ENCODE peak calls at places on chromosomes 16 and 17, in nine cellular contexts. R, F, X, P, L, Q, E, D and Y are unnamed samples.

GRCh38 chr16:55542459-55543082 is 23.9 kb upstream of the CAPNS2 start:
- DNase-seq in R (no peak), F (peak), X (no peak), P (no peak), L (no peak), Q (peak), E (no peak), D (no peak), Y (no peak)

GRCh38 chr16:89577055-89577759 is 1.6 kb downstream of the CPNE7 start:
- DNase-seq in R (no peak), F (no peak), X (no peak), P (no peak), L (no peak), Q (no peak), E (no peak), D (no peak), Y (no peak)

GRCh38 chr16:24525970-24526559 is 13.3 kb upstream of the RBBP6 start:
- DNase-seq in R (no peak), F (no peak), X (no peak), P (no peak), L (no peak), Q (peak), E (peak), D (no peak), Y (no peak)

GRCh38 chr17:59165933-59166342 is 10.4 kb downstream of the PRR11 start:
- DNase-seq in R (peak), F (peak), X (no peak), P (peak), L (peak), Q (peak), E (peak), D (peak), Y (no peak)

GRCh38 chr16:2748757-2749455 is 3.5 kb upstream of the SRRM2 start:
- DNase-seq in R (no peak), F (no peak), X (no peak), P (no peak), L (no peak), Q (no peak), E (no peak), D (no peak), Y (no peak)

GRCh38 chr17:71110326-71110725 is 941.0 kb downstream of the KCNJ2 start:
- DNase-seq in R (no peak), F (no peak), X (no peak), P (no peak), L (no peak), Q (no peak), E (no peak), D (no peak), Y (no peak)

GRCh38 chr16:55297910-55298175 is 26.2 kb upstream of the IRX6 start:
- DNase-seq in R (no peak), F (no peak), X (no peak), P (no peak), L (no peak), Q (no peak), E (no peak), D (no peak), Y (no peak)

GRCh38 chr16:22188595-22189442 is 17.3 kb upstream of the EEF2K start:
- DNase-seq in R (peak), F (peak), X (peak), P (peak), L (peak), Q (peak), E (peak), D (peak), Y (peak)

GRCh38 chr17:38905375-38905774 is 20.0 kb upstream of the LASP1NB start:
- DNase-seq in R (no peak), F (no peak), X (no peak), P (no peak), L (no peak), Q (no peak), E (no peak), D (no peak), Y (no peak)

GRCh38 chr16:31301708-31302400 is 42.1 kb downstream of the ITGAM start:
- DNase-seq in R (no peak), F (no peak), X (no peak), P (no peak), L (no peak), Q (peak), E (no peak), D (no peak), Y (no peak)

GRCh38 chr17:76417499-76418143 is 33.2 kb downstream of the SPHK1 start:
- DNase-seq in R (no peak), F (no peak), X (no peak), P (no peak), L (no peak), Q (no peak), E (peak), D (no peak), Y (no peak)

GRCh38 chr17:81814748-81815645 is 11.0 kb downstream of the GCGR start:
- DNase-seq in R (no peak), F (no peak), X (no peak), P (no peak), L (no peak), Q (no peak), E (no peak), D (no peak), Y (no peak)

GRCh38 chr17:28720247-28720996 is 637 bp downstream of the RPL23A start:
- DNase-seq in R (no peak), F (no peak), X (no peak), P (no peak), L (peak), Q (no peak), E (no peak), D (peak), Y (no peak)

GRCh38 chr16:85535352-85536072 is 77.6 kb upstream of the GSE1 start:
- DNase-seq in R (no peak), F (no peak), X (no peak), P (no peak), L (no peak), Q (no peak), E (peak), D (no peak), Y (no peak)

GRCh38 chr17:81230043-81230820 is 7.5 kb upstream of the CEP131 start:
- DNase-seq in R (no peak), F (no peak), X (no peak), P (no peak), L (no peak), Q (no peak), E (no peak), D (peak), Y (no peak)

GRCh38 chr17:17740627-17741237 is 59.5 kb downstream of the RAI1 start:
- DNase-seq in R (no peak), F (no peak), X (no peak), P (no peak), L (peak), Q (no peak), E (no peak), D (peak), Y (no peak)

GRCh38 chr16:65994305-65994704 is 372.2 kb upstream of the CDH5 start:
- DNase-seq in R (no peak), F (no peak), X (no peak), P (no peak), L (no peak), Q (no peak), E (no peak), D (no peak), Y (no peak)

GRCh38 chr16:72189865-72190371 is 18.0 kb upstream of the PMFBP1 start:
- DNase-seq in R (no peak), F (peak), X (no peak), P (no peak), L (no peak), Q (peak), E (peak), D (no peak), Y (peak)

GRCh38 chr17:246226-246625 is 64.8 kb upstream of the DOC2B start:
- DNase-seq in R (no peak), F (no peak), X (no peak), P (no peak), L (no peak), Q (no peak), E (no peak), D (no peak), Y (peak)

GRCh38 chr17:37696366-37696765 is 48.5 kb downstream of the HNF1B start:
- DNase-seq in R (no peak), F (no peak), X (no peak), P (no peak), L (no peak), Q (no peak), E (no peak), D (no peak), Y (no peak)

GRCh38 chr17:51372345-51373004 is 112.1 kb downstream of the UTP18 start:
- DNase-seq in R (no peak), F (no peak), X (no peak), P (no peak), L (peak), Q (peak), E (no peak), D (peak), Y (peak)

GRCh38 chr16:81608515-81609209 is 164.1 kb downstream of the CMIP start:
- DNase-seq in R (no peak), F (no peak), X (no peak), P (no peak), L (no peak), Q (peak), E (no peak), D (no peak), Y (no peak)

GRCh38 chr16:68756250-68757051 is 19.4 kb downstream of the CDH1 start:
- DNase-seq in R (no peak), F (no peak), X (no peak), P (no peak), L (peak), Q (no peak), E (peak), D (peak), Y (peak)

GRCh38 chr16:67842509-67843342 is 606 bp downstream of the THAP11 start:
- DNase-seq in R (no peak), F (no peak), X (peak), P (no peak), L (peak), Q (peak), E (no peak), D (peak), Y (peak)

GRCh38 chr17:4180791-4181190 is 37.8 kb downstream of the CYB5D2 start:
- DNase-seq in R (no peak), F (peak), X (no peak), P (no peak), L (no peak), Q (no peak), E (no peak), D (no peak), Y (no peak)

GRCh38 chr16:84836234-84836647 is 16.5 kb downstream of the CRISPLD2 start:
- DNase-seq in R (no peak), F (peak), X (no peak), P (no peak), L (no peak), Q (peak), E (peak), D (no peak), Y (peak)

GRCh38 chr16:68365167-68365817 is 54.5 kb downstream of the PRMT7 start:
- DNase-seq in R (no peak), F (no peak), X (no peak), P (no peak), L (no peak), Q (no peak), E (no peak), D (no peak), Y (no peak)

GRCh38 chr16:1823821-1824220 is 2.8 kb downstream of the HAGH start:
- DNase-seq in R (no peak), F (no peak), X (no peak), P (peak), L (peak), Q (peak), E (no peak), D (no peak), Y (no peak)

GRCh38 chr16:74738134-74738541 is 36.5 kb downstream of the FA2H start:
- DNase-seq in R (no peak), F (no peak), X (no peak), P (no peak), L (no peak), Q (no peak), E (peak), D (no peak), Y (no peak)

GRCh38 chr17:1413281-1413791 is 13.3 kb upstream of the YWHAE start:
- DNase-seq in R (no peak), F (peak), X (no peak), P (no peak), L (no peak), Q (peak), E (peak), D (no peak), Y (peak)

GRCh38 chr17:21397341-21398050 is 21.3 kb downstream of the KCNJ12 start:
- DNase-seq in R (no peak), F (peak), X (no peak), P (no peak), L (no peak), Q (no peak), E (no peak), D (no peak), Y (no peak)